ENCODE peak calls at places on chromosomes 6 and 20, in eight cellular contexts. Z is HL-60; E is fibroblast of lung; W is neuronal stem cell; U is CD4-positive, alpha-beta T cell; F is ovary; H is GM23248; R is A549. L is an unnamed sample.

GRCh38 chr6:111750753-111751684 is 122.2 kb downstream of the FYN start:
- DNase-seq in U (peak), H (no peak), E (no peak), W (no peak), R (no peak), Z (no peak), F (no peak), L (no peak)

GRCh38 chr6:52109073-52109635 is 21.7 kb upstream of the PKHD1 start:
- DNase-seq in Z (no peak), U (no peak), E (no peak), R (no peak), W (no peak), F (no peak), H (no peak), L (no peak)

GRCh38 chr20:24046905-24047304 is 58.3 kb upstream of the GGTLC1 start:
- DNase-seq in Z (no peak), E (no peak), H (no peak), W (no peak), U (no peak), F (no peak), R (no peak), L (no peak)

GRCh38 chr20:23214903-23215302 is 128.8 kb upstream of the CD93 start:
- DNase-seq in H (no peak), E (peak), F (no peak), W (no peak), U (no peak), R (no peak), Z (no peak), L (no peak)

GRCh38 chr20:49045440-49046086 is 549 bp upstream of the CSE1L start:
- DNase-seq in F (no peak), R (no peak), H (peak), U (no peak), Z (peak), E (peak), W (no peak), L (no peak)

GRCh38 chr6:30311101-30311500 is 15.6 kb upstream of the TRIM39 start:
- DNase-seq in U (no peak), H (no peak), W (no peak), R (no peak), F (no peak), Z (no peak), E (no peak), L (no peak)

GRCh38 chr20:46027245-46027853 is 1.7 kb upstream of the SLC12A5 start:
- DNase-seq in Z (peak), W (peak), U (no peak), H (peak), E (peak), F (peak), R (peak), L (no peak)

GRCh38 chr6:85684809-85685171 is 42.1 kb upstream of the SYNCRIP start:
- DNase-seq in F (no peak), Z (no peak), R (no peak), W (no peak), H (no peak), U (no peak), E (no peak), L (no peak)

GRCh38 chr20:2254333-2254732 is 41.5 kb upstream of the TGM3 start:
- DNase-seq in F (no peak), H (peak), E (no peak), Z (no peak), R (no peak), U (no peak), W (no peak), L (no peak)

GRCh38 chr6:32196682-32197616 is 4.5 kb upstream of the GPSM3 start:
- DNase-seq in H (peak), F (peak), U (no peak), Z (peak), R (no peak), W (no peak), E (no peak), L (no peak)

GRCh38 chr20:43949741-43950618 is 35.3 kb downstream of the TOX2 start:
- DNase-seq in W (no peak), Z (peak), U (peak), E (no peak), F (no peak), R (no peak), H (no peak), L (no peak)

GRCh38 chr6:77245026-77245425 is 218.3 kb downstream of the HTR1B start:
- DNase-seq in R (no peak), H (no peak), W (no peak), U (no peak), E (no peak), Z (no peak), F (no peak), L (no peak)

GRCh38 chr6:162343902-162344226 is 383.7 kb downstream of the PRKN start:
- DNase-seq in E (peak), W (no peak), U (no peak), R (no peak), F (no peak), Z (no peak), H (peak), L (no peak)

GRCh38 chr6:11433860-11434259 is 103.7 kb upstream of the TMEM170B start:
- DNase-seq in F (no peak), W (no peak), E (no peak), Z (no peak), H (no peak), U (no peak), R (no peak), L (no peak)
- H3K27ac ChIP-seq in F (no peak), W (no peak), E (peak), Z (no peak), H (peak), U (no peak), R (peak), L (no peak)

GRCh38 chr20:54178256-54178655 is 4.5 kb upstream of the CYP24A1 start:
- DNase-seq in W (no peak), U (no peak), R (no peak), E (no peak), F (no peak), Z (no peak), H (no peak), L (no peak)
- H3K27ac ChIP-seq in W (no peak), U (no peak), R (no peak), E (no peak), F (no peak), Z (no peak), H (no peak), L (no peak)

DNA sequence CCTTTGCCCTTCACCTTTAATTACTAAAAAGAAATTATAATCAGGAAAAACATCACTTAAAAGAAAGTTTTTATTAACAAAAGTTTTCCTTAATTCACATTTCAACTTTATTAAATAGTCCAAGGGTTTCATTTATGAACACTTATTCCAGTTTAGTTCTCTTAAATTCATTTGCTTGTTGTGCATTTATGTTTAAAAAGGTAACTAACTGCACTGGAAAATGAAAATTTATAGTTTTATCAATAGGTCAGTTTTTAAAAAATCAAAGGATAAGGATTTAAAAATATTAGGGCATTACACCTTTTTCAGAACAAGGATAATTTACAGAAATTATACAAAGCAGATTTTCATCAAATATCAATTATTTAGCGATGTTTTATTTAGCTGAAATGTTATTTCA is 958 bp upstream of the ATP5F1E start:
- DNase-seq in U (no peak), W (no peak), F (no peak), Z (no peak), R (no peak), E (no peak), H (no peak), L (no peak)
- H3K27ac ChIP-seq in U (peak), W (no peak), F (peak), Z (peak), R (peak), E (no peak), H (peak), L (no peak)

GRCh38 chr6:117481278-117481925 is 1.1 kb upstream of the DCBLD1 start:
- DNase-seq in U (no peak), R (no peak), H (no peak), F (no peak), E (no peak), W (no peak), Z (no peak), L (no peak)
- H3K27ac ChIP-seq in U (no peak), R (peak), H (peak), F (no peak), E (no peak), W (no peak), Z (no peak), L (no peak)

L was measured in caudate nucleus.